ENCODE peak calls at places on chromosomes 5 and 9, in ten cellular contexts. N is NCI-H2081; S is germinal center; K is NCI-H510A; U is GDM1; C is activated CD4-positive, alpha-beta memory T cell treated with anti-CD3 and anti-CD28 coated beads, Interleukin-2, amount 10 ng/mL, durations not matched to agents 7 days and 5 days; Y is activated CD8-positive, alpha-beta memory T cell treated with anti-CD3 and anti-CD28 coated beads for 1 hour; W is epithelial cell of esophagus; A is nucleus accumbens; L is NCI-H748 treated with DMSO at 0.1 percent for 48 hours. I is an unnamed sample.

GRCh38 chr9:133701321-133701980 is 36.7 kb downstream of the SARDH start:
- DNase-seq in L (no peak), S (no peak), U (no peak), K (no peak), Y (no peak), C (peak), A (peak), N (peak), W (no peak), I (no peak)

GRCh38 chr9:137836151-137836830 is 41.3 kb upstream of the CACNA1B start:
- DNase-seq in C (no peak), Y (no peak), S (no peak), L (no peak), A (no peak), U (no peak), K (no peak), W (no peak), N (no peak), I (no peak)

GRCh38 chr9:137705443-137705863 is 86.6 kb downstream of the EHMT1 start:
- DNase-seq in S (peak), K (no peak), C (peak), U (no peak), N (no peak), L (no peak), Y (no peak), W (no peak), A (no peak), I (peak)

GRCh38 chr5:82352146-82352791 is 74.1 kb upstream of the RPS23 start:
- DNase-seq in W (peak), L (no peak), K (no peak), N (no peak), U (peak), Y (no peak), C (no peak), S (no peak), A (no peak), I (no peak)

GRCh38 chr9:114930063-114930812 is at the start of gene TNFSF8:
- DNase-seq in U (peak), L (no peak), Y (peak), K (no peak), A (no peak), S (peak), C (peak), W (no peak), N (no peak), I (no peak)

GRCh38 chr9:129988607-129989361 is 54.2 kb downstream of the FNBP1 start:
- DNase-seq in C (no peak), S (peak), W (no peak), A (no peak), N (no peak), Y (no peak), K (no peak), U (no peak), L (no peak), I (peak)

GRCh38 chr5:6739603-6740002 is 26.4 kb downstream of the TENT4A start:
- DNase-seq in L (no peak), U (no peak), K (no peak), N (no peak), A (no peak), W (no peak), S (no peak), Y (no peak), C (no peak), I (no peak)

GRCh38 chr5:170486366-170486765 is 17.5 kb upstream of the KCNIP1 start:
- DNase-seq in K (no peak), W (no peak), U (no peak), N (no peak), L (no peak), S (no peak), Y (no peak), C (no peak), A (no peak), I (no peak)

GRCh38 chr5:95620870-95621838 is 1.3 kb downstream of the GPR150 start:
- DNase-seq in S (peak), C (peak), Y (no peak), L (peak), W (peak), K (peak), A (no peak), N (peak), U (peak), I (peak)

GRCh38 chr9:81268048-81268447 is 421.3 kb downstream of the TLE1 start:
- DNase-seq in S (no peak), W (peak), A (no peak), U (no peak), K (no peak), Y (no peak), C (no peak), N (no peak), L (no peak), I (no peak)

GRCh38 chr9:117415584-117415937 is 704 bp upstream of the ASTN2 start:
- DNase-seq in W (no peak), L (no peak), Y (no peak), U (no peak), S (no peak), C (no peak), K (no peak), A (no peak), N (no peak), I (no peak)

GRCh38 chr5:135031146-135031812 is 2.7 kb downstream of the PITX1 start:
- DNase-seq in W (no peak), K (no peak), U (no peak), N (no peak), A (no peak), L (no peak), Y (no peak), S (no peak), C (no peak), I (peak)

GRCh38 chr9:118331622-118332045 is 627.4 kb downstream of the TLR4 start:
- DNase-seq in A (no peak), W (peak), U (no peak), L (no peak), C (no peak), Y (no peak), N (no peak), S (no peak), K (no peak), I (peak)

GRCh38 chr5:107670927-107671741 is at the start of gene EFNA5:
- DNase-seq in U (no peak), K (peak), W (peak), A (peak), S (peak), C (no peak), L (peak), N (peak), Y (no peak), I (peak)

GRCh38 chr5:123156577-123157296 is 67.7 kb downstream of the PRDM6 start:
- DNase-seq in N (no peak), Y (no peak), K (no peak), L (no peak), C (no peak), A (no peak), W (peak), S (no peak), U (no peak), I (no peak)